ENCODE peak calls at places on chromosomes 12 and 14, in six cellular contexts. One of them, this sample, is unnamed.
A peak's percentile ranks its signal among the peaks of the same experiment; 100 is the strongest.

GRCh38 chr12:14416658-14417057 is 51.2 kb downstream of the ATF7IP start:
- DNase-seq in foreskin keratinocyte: peak; percentile 72
- DNase-seq in thoracic aorta: no peak
- DNase-seq in fibroblast of lung: peak; percentile 96
- DNase-seq in adrenal gland: no peak
- DNase-seq in fibroblast of villous mesenchyme: peak; percentile 90
- DNase-seq in this sample: no peak

GRCh38 chr14:87995500-87996275 is 2.7 kb upstream of the GALC start:
- DNase-seq in foreskin keratinocyte: no peak
- DNase-seq in thoracic aorta: no peak
- DNase-seq in fibroblast of lung: no peak
- DNase-seq in adrenal gland: no peak
- DNase-seq in fibroblast of villous mesenchyme: peak; percentile 40
- DNase-seq in this sample: no peak

GRCh38 chr12:21330682-21331253 is 3.9 kb downstream of the SLCO1A2 start:
- DNase-seq in foreskin keratinocyte: peak; percentile 17
- DNase-seq in thoracic aorta: no peak
- DNase-seq in fibroblast of lung: peak; percentile 18
- DNase-seq in adrenal gland: no peak
- DNase-seq in fibroblast of villous mesenchyme: peak; percentile 3
- DNase-seq in this sample: no peak

GRCh38 chr14:103103461-103104388 is 9.2 kb downstream of the EXOC3L4 start:
- DNase-seq in foreskin keratinocyte: peak; percentile 37
- DNase-seq in thoracic aorta: no peak
- DNase-seq in fibroblast of lung: peak; percentile 73
- DNase-seq in adrenal gland: no peak
- DNase-seq in fibroblast of villous mesenchyme: peak; percentile 77
- DNase-seq in this sample: no peak

GRCh38 chr14:105324871-105325270 is 10.3 kb downstream of the PACS2 start:
- DNase-seq in foreskin keratinocyte: no peak
- DNase-seq in thoracic aorta: no peak
- DNase-seq in fibroblast of lung: no peak
- DNase-seq in adrenal gland: no peak
- DNase-seq in fibroblast of villous mesenchyme: no peak
- DNase-seq in this sample: no peak

GRCh38 chr12:128767518-128767917 is 56.2 kb downstream of the SLC15A4 start:
- DNase-seq in foreskin keratinocyte: no peak
- DNase-seq in thoracic aorta: no peak
- DNase-seq in fibroblast of lung: no peak
- DNase-seq in adrenal gland: no peak
- DNase-seq in fibroblast of villous mesenchyme: no peak
- DNase-seq in this sample: no peak

GRCh38 chr14:89498836-89499235 is 81.8 kb upstream of the FOXN3 start:
- DNase-seq in foreskin keratinocyte: no peak
- DNase-seq in thoracic aorta: no peak
- DNase-seq in fibroblast of lung: no peak
- DNase-seq in adrenal gland: no peak
- DNase-seq in fibroblast of villous mesenchyme: no peak
- DNase-seq in this sample: no peak

GRCh38 chr12:93572712-93573551 is 457 bp downstream of the SOCS2 start:
- DNase-seq in foreskin keratinocyte: peak; percentile 53
- DNase-seq in thoracic aorta: no peak
- DNase-seq in fibroblast of lung: no peak
- DNase-seq in adrenal gland: peak; percentile 46
- DNase-seq in fibroblast of villous mesenchyme: peak; percentile 55
- DNase-seq in this sample: peak; percentile 41

GRCh38 chr14:56798447-56799326 is 11.6 kb downstream of the OTX2 start:
- DNase-seq in foreskin keratinocyte: no peak
- DNase-seq in thoracic aorta: no peak
- DNase-seq in fibroblast of lung: no peak
- DNase-seq in adrenal gland: no peak
- DNase-seq in fibroblast of villous mesenchyme: no peak
- DNase-seq in this sample: no peak

GRCh38 chr14:26621807-26622560 is 24.2 kb upstream of the NOVA1 start:
- DNase-seq in foreskin keratinocyte: peak; percentile 57
- DNase-seq in thoracic aorta: no peak
- DNase-seq in fibroblast of lung: peak; percentile 45
- DNase-seq in adrenal gland: no peak
- DNase-seq in fibroblast of villous mesenchyme: no peak
- DNase-seq in this sample: no peak

GRCh38 chr12:24730461-24730896 is 218.4 kb downstream of the BCAT1 start:
- DNase-seq in foreskin keratinocyte: no peak
- DNase-seq in thoracic aorta: no peak
- DNase-seq in fibroblast of lung: no peak
- DNase-seq in adrenal gland: no peak
- DNase-seq in fibroblast of villous mesenchyme: no peak
- DNase-seq in this sample: no peak

GRCh38 chr12:13211191-13211858 is 14.8 kb downstream of the EMP1 start:
- DNase-seq in foreskin keratinocyte: no peak
- DNase-seq in thoracic aorta: no peak
- DNase-seq in fibroblast of lung: no peak
- DNase-seq in adrenal gland: no peak
- DNase-seq in fibroblast of villous mesenchyme: no peak
- DNase-seq in this sample: no peak

GRCh38 chr14:96567289-96567899 is 65.2 kb downstream of the PAPOLA start:
- DNase-seq in foreskin keratinocyte: peak; percentile 20
- DNase-seq in thoracic aorta: no peak
- DNase-seq in fibroblast of lung: peak; percentile 61
- DNase-seq in adrenal gland: no peak
- DNase-seq in fibroblast of villous mesenchyme: peak; percentile 49
- DNase-seq in this sample: no peak

GRCh38 chr12:44286821-44287220 is 450.9 kb downstream of the TMEM117 start:
- DNase-seq in foreskin keratinocyte: no peak
- DNase-seq in thoracic aorta: no peak
- DNase-seq in fibroblast of lung: no peak
- DNase-seq in adrenal gland: no peak
- DNase-seq in fibroblast of villous mesenchyme: no peak
- DNase-seq in this sample: no peak

GRCh38 chr14:93901813-93902212 is 25.3 kb upstream of the FAM181A start:
- DNase-seq in foreskin keratinocyte: no peak
- DNase-seq in thoracic aorta: no peak
- DNase-seq in fibroblast of lung: no peak
- DNase-seq in adrenal gland: no peak
- DNase-seq in fibroblast of villous mesenchyme: no peak
- DNase-seq in this sample: no peak

GRCh38 chr12:124720687-124721500 is 142.8 kb downstream of the SCARB1 start:
- DNase-seq in foreskin keratinocyte: peak; percentile 56
- DNase-seq in thoracic aorta: no peak
- DNase-seq in fibroblast of lung: peak; percentile 27
- DNase-seq in adrenal gland: peak; percentile 89
- DNase-seq in fibroblast of villous mesenchyme: peak; percentile 70
- DNase-seq in this sample: no peak

GRCh38 chr12:124718458-124718857 is 145.2 kb downstream of the SCARB1 start:
- DNase-seq in foreskin keratinocyte: no peak
- DNase-seq in thoracic aorta: no peak
- DNase-seq in fibroblast of lung: no peak
- DNase-seq in adrenal gland: no peak
- DNase-seq in fibroblast of villous mesenchyme: no peak
- DNase-seq in this sample: no peak

GRCh38 chr12:124718052-124718451 is 145.6 kb downstream of the SCARB1 start:
- DNase-seq in foreskin keratinocyte: no peak
- DNase-seq in thoracic aorta: no peak
- DNase-seq in fibroblast of lung: no peak
- DNase-seq in adrenal gland: no peak
- DNase-seq in fibroblast of villous mesenchyme: no peak
- DNase-seq in this sample: no peak

GRCh38 chr12:124721501-124722154 is 142.0 kb downstream of the SCARB1 start:
- DNase-seq in foreskin keratinocyte: no peak
- DNase-seq in thoracic aorta: no peak
- DNase-seq in fibroblast of lung: no peak
- DNase-seq in adrenal gland: no peak
- DNase-seq in fibroblast of villous mesenchyme: no peak
- DNase-seq in this sample: no peak

GRCh38 chr12:124720019-124720686 is 143.5 kb downstream of the SCARB1 start:
- DNase-seq in foreskin keratinocyte: peak; percentile 84
- DNase-seq in thoracic aorta: no peak
- DNase-seq in fibroblast of lung: peak; percentile 43
- DNase-seq in adrenal gland: no peak
- DNase-seq in fibroblast of villous mesenchyme: peak; percentile 71
- DNase-seq in this sample: no peak
- TF ChIP-seq CTCF in foreskin keratinocyte: peak; percentile 55
- TF ChIP-seq CTCF in thoracic aorta: peak; percentile 5
- TF ChIP-seq CTCF in fibroblast of lung: no peak
- TF ChIP-seq CTCF in adrenal gland: peak; percentile 47
- TF ChIP-seq CTCF in fibroblast of villous mesenchyme: peak; percentile 41
- TF ChIP-seq CTCF in this sample: no peak

GRCh38 chr12:110279976-110280783 is 867 bp upstream of the ATP2A2 start:
- DNase-seq in foreskin keratinocyte: peak; percentile 56
- DNase-seq in thoracic aorta: no peak
- DNase-seq in fibroblast of lung: no peak
- DNase-seq in adrenal gland: peak; percentile 56
- DNase-seq in fibroblast of villous mesenchyme: no peak
- DNase-seq in this sample: peak; percentile 63
- TF ChIP-seq CTCF in foreskin keratinocyte: peak; percentile 28
- TF ChIP-seq CTCF in thoracic aorta: no peak
- TF ChIP-seq CTCF in fibroblast of lung: no peak
- TF ChIP-seq CTCF in adrenal gland: peak; percentile 19
- TF ChIP-seq CTCF in fibroblast of villous mesenchyme: no peak
- TF ChIP-seq CTCF in this sample: no peak

GRCh38 chr14:38127784-38128183 is 79.9 kb upstream of the SSTR1 start:
- DNase-seq in foreskin keratinocyte: no peak
- DNase-seq in thoracic aorta: no peak
- DNase-seq in fibroblast of lung: peak; percentile 30
- DNase-seq in adrenal gland: no peak
- DNase-seq in fibroblast of villous mesenchyme: peak; percentile 66
- DNase-seq in this sample: no peak
- TF ChIP-seq CTCF in foreskin keratinocyte: no peak
- TF ChIP-seq CTCF in thoracic aorta: no peak
- TF ChIP-seq CTCF in fibroblast of lung: no peak
- TF ChIP-seq CTCF in adrenal gland: no peak
- TF ChIP-seq CTCF in fibroblast of villous mesenchyme: no peak
- TF ChIP-seq CTCF in this sample: no peak

GRCh38 chr12:2582631-2583616 is 211.8 kb upstream of the FKBP4 start:
- DNase-seq in foreskin keratinocyte: no peak
- DNase-seq in thoracic aorta: no peak
- DNase-seq in fibroblast of lung: peak; percentile 45
- DNase-seq in adrenal gland: peak; percentile 69
- DNase-seq in fibroblast of villous mesenchyme: peak; percentile 49
- DNase-seq in this sample: peak; percentile 84
- TF ChIP-seq CTCF in foreskin keratinocyte: peak; percentile 84
- TF ChIP-seq CTCF in thoracic aorta: peak; percentile 91
- TF ChIP-seq CTCF in fibroblast of lung: peak; percentile 76
- TF ChIP-seq CTCF in adrenal gland: peak; percentile 66
- TF ChIP-seq CTCF in fibroblast of villous mesenchyme: peak; percentile 75
- TF ChIP-seq CTCF in this sample: peak; percentile 87

GRCh38 chr12:81294325-81295190 is 216.7 kb downstream of the ACSS3 start:
- DNase-seq in foreskin keratinocyte: no peak
- DNase-seq in thoracic aorta: no peak
- DNase-seq in fibroblast of lung: no peak
- DNase-seq in adrenal gland: no peak
- DNase-seq in fibroblast of villous mesenchyme: no peak
- DNase-seq in this sample: no peak
- TF ChIP-seq CTCF in foreskin keratinocyte: no peak
- TF ChIP-seq CTCF in thoracic aorta: no peak
- TF ChIP-seq CTCF in fibroblast of lung: no peak
- TF ChIP-seq CTCF in adrenal gland: no peak
- TF ChIP-seq CTCF in fibroblast of villous mesenchyme: no peak
- TF ChIP-seq CTCF in this sample: no peak

DNA sequence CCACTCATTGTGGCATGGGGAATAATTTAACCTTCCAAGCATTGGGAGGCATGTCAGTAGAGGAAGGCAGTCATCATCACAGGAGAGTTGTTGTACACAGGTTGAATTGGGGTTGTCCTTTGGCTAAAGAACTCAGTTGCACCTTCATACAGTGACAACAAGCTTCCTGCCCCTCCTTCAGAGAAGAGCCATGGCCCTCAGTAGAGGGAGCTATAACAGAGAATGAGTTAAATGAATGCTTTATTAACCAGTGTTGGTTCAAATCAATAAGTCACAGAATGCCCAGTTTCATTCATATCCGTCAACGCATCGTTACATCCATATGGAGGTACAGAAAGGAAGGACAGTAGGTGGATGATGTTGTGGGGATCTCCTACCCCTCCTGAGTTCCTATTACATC is 4.8 kb downstream of the IFNG-AS1 start:
- DNase-seq in foreskin keratinocyte: no peak
- DNase-seq in thoracic aorta: no peak
- DNase-seq in fibroblast of lung: no peak
- DNase-seq in adrenal gland: no peak
- DNase-seq in fibroblast of villous mesenchyme: no peak
- DNase-seq in this sample: no peak
- TF ChIP-seq CTCF in foreskin keratinocyte: peak; percentile 11
- TF ChIP-seq CTCF in thoracic aorta: no peak
- TF ChIP-seq CTCF in fibroblast of lung: no peak
- TF ChIP-seq CTCF in adrenal gland: no peak
- TF ChIP-seq CTCF in fibroblast of villous mesenchyme: no peak
- TF ChIP-seq CTCF in this sample: no peak

This sample was measured in GM20000.